ENCODE peak calls at places on chromosome 6, in six cellular contexts. One of them, this sample, is unnamed.
A peak's percentile ranks its signal among the peaks of the same experiment; 100 is the strongest.

GRCh38 chr6:133890941-133891813 is 2.3 kb downstream of the TCF21 start:
- DNase-seq in colonic mucosa: peak; percentile 25
- DNase-seq in cardiac muscle cell: peak; percentile 44
- DNase-seq in foreskin fibroblast: peak; percentile 57
- DNase-seq in HL-60: no peak
- DNase-seq in HFF-Myc: no peak
- DNase-seq in this sample: no peak

GRCh38 chr6:120056085-120056484 is 706.5 kb upstream of the MAN1A1 start:
- DNase-seq in colonic mucosa: no peak
- DNase-seq in cardiac muscle cell: no peak
- DNase-seq in foreskin fibroblast: no peak
- DNase-seq in HL-60: no peak
- DNase-seq in HFF-Myc: no peak
- DNase-seq in this sample: no peak

GRCh38 chr6:141808662-141809061 is 324.1 kb upstream of the GJE1 start:
- DNase-seq in colonic mucosa: no peak
- DNase-seq in cardiac muscle cell: no peak
- DNase-seq in foreskin fibroblast: no peak
- DNase-seq in HL-60: no peak
- DNase-seq in HFF-Myc: no peak
- DNase-seq in this sample: no peak

GRCh38 chr6:25314776-25315175 is 35.6 kb downstream of the CARMIL1 start:
- DNase-seq in colonic mucosa: no peak
- DNase-seq in cardiac muscle cell: no peak
- DNase-seq in foreskin fibroblast: no peak
- DNase-seq in HL-60: no peak
- DNase-seq in HFF-Myc: no peak
- DNase-seq in this sample: no peak

GRCh38 chr6:111468329-111469012 is 14.5 kb downstream of the REV3L start:
- DNase-seq in colonic mucosa: no peak
- DNase-seq in cardiac muscle cell: no peak
- DNase-seq in foreskin fibroblast: no peak
- DNase-seq in HL-60: no peak
- DNase-seq in HFF-Myc: no peak
- DNase-seq in this sample: no peak

GRCh38 chr6:34696189-34696738 is 303 bp downstream of the ILRUN start:
- DNase-seq in colonic mucosa: no peak
- DNase-seq in cardiac muscle cell: peak; percentile 70
- DNase-seq in foreskin fibroblast: peak; percentile 69
- DNase-seq in HL-60: no peak
- DNase-seq in HFF-Myc: no peak
- DNase-seq in this sample: no peak

GRCh38 chr6:148999921-149000589 is 253.2 kb downstream of the UST start:
- DNase-seq in colonic mucosa: peak; percentile 32
- DNase-seq in cardiac muscle cell: peak; percentile 37
- DNase-seq in foreskin fibroblast: peak; percentile 94
- DNase-seq in HL-60: peak; percentile 28
- DNase-seq in HFF-Myc: peak; percentile 55
- DNase-seq in this sample: no peak

GRCh38 chr6:109441069-109441816 is 719 bp downstream of the SMPD2 start:
- DNase-seq in colonic mucosa: peak; percentile 67
- DNase-seq in cardiac muscle cell: peak; percentile 70
- DNase-seq in foreskin fibroblast: peak; percentile 69
- DNase-seq in HL-60: peak; percentile 40
- DNase-seq in HFF-Myc: no peak
- DNase-seq in this sample: no peak

GRCh38 chr6:43947860-43948259 is 177.8 kb downstream of the VEGFA start:
- DNase-seq in colonic mucosa: no peak
- DNase-seq in cardiac muscle cell: no peak
- DNase-seq in foreskin fibroblast: no peak
- DNase-seq in HL-60: no peak
- DNase-seq in HFF-Myc: no peak
- DNase-seq in this sample: no peak

GRCh38 chr6:128275030-128275429 is 245.4 kb downstream of the PTPRK start:
- DNase-seq in colonic mucosa: no peak
- DNase-seq in cardiac muscle cell: no peak
- DNase-seq in foreskin fibroblast: peak; percentile 41
- DNase-seq in HL-60: no peak
- DNase-seq in HFF-Myc: no peak
- DNase-seq in this sample: no peak

GRCh38 chr6:89239338-89239737 is 22.2 kb upstream of the GABRR1 start:
- DNase-seq in colonic mucosa: no peak
- DNase-seq in cardiac muscle cell: no peak
- DNase-seq in foreskin fibroblast: no peak
- DNase-seq in HL-60: no peak
- DNase-seq in HFF-Myc: no peak
- DNase-seq in this sample: no peak

GRCh38 chr6:51531623-51532022 is 555.8 kb downstream of the PKHD1 start:
- DNase-seq in colonic mucosa: no peak
- DNase-seq in cardiac muscle cell: no peak
- DNase-seq in foreskin fibroblast: no peak
- DNase-seq in HL-60: no peak
- DNase-seq in HFF-Myc: no peak
- DNase-seq in this sample: no peak

GRCh38 chr6:158499601-158500000 is 60.3 kb upstream of the TMEM181 start:
- DNase-seq in colonic mucosa: no peak
- DNase-seq in cardiac muscle cell: no peak
- DNase-seq in foreskin fibroblast: no peak
- DNase-seq in HL-60: no peak
- DNase-seq in HFF-Myc: no peak
- DNase-seq in this sample: no peak

GRCh38 chr6:52640170-52640569 is 30.7 kb upstream of the TMEM14A start:
- DNase-seq in colonic mucosa: peak; percentile 25
- DNase-seq in cardiac muscle cell: no peak
- DNase-seq in foreskin fibroblast: peak; percentile 75
- DNase-seq in HL-60: no peak
- DNase-seq in HFF-Myc: no peak
- DNase-seq in this sample: no peak

GRCh38 chr6:4460595-4461475 is 315.4 kb upstream of the CDYL start:
- DNase-seq in colonic mucosa: no peak
- DNase-seq in cardiac muscle cell: no peak
- DNase-seq in foreskin fibroblast: peak; percentile 71
- DNase-seq in HL-60: no peak
- DNase-seq in HFF-Myc: peak; percentile 42
- DNase-seq in this sample: no peak

GRCh38 chr6:32972353-32973143 is 4.2 kb downstream of the BRD2 start:
- DNase-seq in colonic mucosa: no peak
- DNase-seq in cardiac muscle cell: peak; percentile 36
- DNase-seq in foreskin fibroblast: peak; percentile 25
- DNase-seq in HL-60: no peak
- DNase-seq in HFF-Myc: no peak
- DNase-seq in this sample: no peak

GRCh38 chr6:6351626-6352025 is 31.2 kb upstream of the F13A1 start:
- DNase-seq in colonic mucosa: no peak
- DNase-seq in cardiac muscle cell: peak; percentile 23
- DNase-seq in foreskin fibroblast: no peak
- DNase-seq in HL-60: no peak
- DNase-seq in HFF-Myc: no peak
- DNase-seq in this sample: no peak

GRCh38 chr6:160120087-160120486 is 1.5 kb upstream of the SLC22A1 start:
- DNase-seq in colonic mucosa: no peak
- DNase-seq in cardiac muscle cell: no peak
- DNase-seq in foreskin fibroblast: peak; percentile 47
- DNase-seq in HL-60: no peak
- DNase-seq in HFF-Myc: no peak
- DNase-seq in this sample: no peak

GRCh38 chr6:31005249-31006020 is 4.8 kb upstream of the MUC22 start:
- DNase-seq in colonic mucosa: no peak
- DNase-seq in cardiac muscle cell: no peak
- DNase-seq in foreskin fibroblast: no peak
- DNase-seq in HL-60: no peak
- DNase-seq in HFF-Myc: no peak
- DNase-seq in this sample: no peak

GRCh38 chr6:148716811-148717210 is 30.0 kb upstream of the UST start:
- DNase-seq in colonic mucosa: no peak
- DNase-seq in cardiac muscle cell: no peak
- DNase-seq in foreskin fibroblast: peak; percentile 35
- DNase-seq in HL-60: no peak
- DNase-seq in HFF-Myc: no peak
- DNase-seq in this sample: peak; percentile 23

GRCh38 chr6:71967436-71967835 is 81.1 kb downstream of the RIMS1 start:
- DNase-seq in colonic mucosa: no peak
- DNase-seq in cardiac muscle cell: no peak
- DNase-seq in foreskin fibroblast: no peak
- DNase-seq in HL-60: no peak
- DNase-seq in HFF-Myc: no peak
- DNase-seq in this sample: no peak

GRCh38 chr6:1472643-1473042 is 83.3 kb downstream of the FOXF2 start:
- DNase-seq in colonic mucosa: no peak
- DNase-seq in cardiac muscle cell: no peak
- DNase-seq in foreskin fibroblast: no peak
- DNase-seq in HL-60: no peak
- DNase-seq in HFF-Myc: no peak
- DNase-seq in this sample: no peak

GRCh38 chr6:44576132-44576601 is 188.7 kb downstream of the CDC5L start:
- DNase-seq in colonic mucosa: peak; percentile 4
- DNase-seq in cardiac muscle cell: no peak
- DNase-seq in foreskin fibroblast: peak; percentile 38
- DNase-seq in HL-60: no peak
- DNase-seq in HFF-Myc: no peak
- DNase-seq in this sample: peak; percentile 18

GRCh38 chr6:35719407-35719829 is 17.4 kb upstream of the ARMC12 start:
- DNase-seq in colonic mucosa: no peak
- DNase-seq in cardiac muscle cell: no peak
- DNase-seq in foreskin fibroblast: no peak
- DNase-seq in HL-60: no peak
- DNase-seq in HFF-Myc: no peak
- DNase-seq in this sample: no peak
- H3K4me3 ChIP-seq in colonic mucosa: no peak overlapping the region
- H3K4me3 ChIP-seq in cardiac muscle cell: no peak overlapping the region
- H3K4me3 ChIP-seq in foreskin fibroblast: no peak overlapping the region
- H3K4me3 ChIP-seq in HL-60: no peak overlapping the region
- H3K4me3 ChIP-seq in HFF-Myc: no peak overlapping the region
- H3K4me3 ChIP-seq in this sample: no peak overlapping the region

GRCh38 chr6:137951064-137951597 is 84.1 kb downstream of the TNFAIP3 start:
- DNase-seq in colonic mucosa: no peak
- DNase-seq in cardiac muscle cell: no peak
- DNase-seq in foreskin fibroblast: no peak
- DNase-seq in HL-60: no peak
- DNase-seq in HFF-Myc: no peak
- DNase-seq in this sample: no peak
- TF ChIP-seq CTCF in colonic mucosa: no peak
- TF ChIP-seq CTCF in cardiac muscle cell: no peak
- TF ChIP-seq CTCF in foreskin fibroblast: no peak
- TF ChIP-seq CTCF in HL-60: peak; percentile 23
- TF ChIP-seq CTCF in HFF-Myc: no peak
- TF ChIP-seq CTCF in this sample: no peak

GRCh38 chr6:37766717-37767116 is 52.8 kb upstream of the ZFAND3 start:
- DNase-seq in colonic mucosa: no peak
- DNase-seq in cardiac muscle cell: no peak
- DNase-seq in foreskin fibroblast: no peak
- DNase-seq in HL-60: no peak
- DNase-seq in HFF-Myc: no peak
- DNase-seq in this sample: no peak
- H3K4me3 ChIP-seq in colonic mucosa: no peak overlapping the region
- H3K4me3 ChIP-seq in cardiac muscle cell: no peak overlapping the region
- H3K4me3 ChIP-seq in foreskin fibroblast: no peak overlapping the region
- H3K4me3 ChIP-seq in HL-60: no peak overlapping the region
- H3K4me3 ChIP-seq in HFF-Myc: no peak overlapping the region
- H3K4me3 ChIP-seq in this sample: no peak overlapping the region

DNA sequence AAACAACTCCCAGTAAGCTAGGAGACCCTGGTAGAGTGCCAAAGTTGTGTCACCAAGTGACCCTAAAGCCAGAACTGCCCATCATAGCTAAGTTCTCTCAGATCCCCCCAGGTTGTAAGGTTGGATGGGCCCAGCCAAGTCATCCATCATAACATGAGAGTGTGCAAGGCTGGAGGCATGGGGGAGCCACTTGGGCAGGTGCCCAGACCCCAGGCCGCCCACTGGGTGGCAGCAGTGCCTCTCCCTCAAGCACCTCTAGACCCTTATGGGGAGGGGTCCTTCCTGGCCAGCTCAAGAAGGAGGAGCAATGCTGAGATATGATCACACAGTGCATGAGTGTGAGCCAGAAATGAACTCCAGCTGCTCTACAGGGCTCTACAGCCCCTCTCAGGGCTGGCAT is 154.5 kb downstream of the MYLK4 start:
- DNase-seq in colonic mucosa: no peak
- DNase-seq in cardiac muscle cell: peak; percentile 69
- DNase-seq in foreskin fibroblast: no peak
- DNase-seq in HL-60: no peak
- DNase-seq in HFF-Myc: no peak
- DNase-seq in this sample: no peak
- TF ChIP-seq CTCF in colonic mucosa: no peak
- TF ChIP-seq CTCF in cardiac muscle cell: peak; percentile 18
- TF ChIP-seq CTCF in foreskin fibroblast: no peak
- TF ChIP-seq CTCF in HL-60: no peak
- TF ChIP-seq CTCF in HFF-Myc: no peak
- TF ChIP-seq CTCF in this sample: no peak

GRCh38 chr6:151239603-151240035 is at the start of gene AKAP12:
- DNase-seq in colonic mucosa: peak; percentile 20
- DNase-seq in cardiac muscle cell: peak; percentile 65
- DNase-seq in foreskin fibroblast: peak; percentile 74
- DNase-seq in HL-60: no peak
- DNase-seq in HFF-Myc: no peak
- DNase-seq in this sample: no peak
- H3K4me3 ChIP-seq in colonic mucosa: peak within 1 kb of the TSS; percentile 47
- H3K4me3 ChIP-seq in cardiac muscle cell: peak within 1 kb of the TSS; percentile 89
- H3K4me3 ChIP-seq in foreskin fibroblast: peak within 1 kb of the TSS; percentile 83
- H3K4me3 ChIP-seq in HL-60: no peak within 1 kb of the TSS
- H3K4me3 ChIP-seq in HFF-Myc: peak within 1 kb of the TSS; percentile 65
- H3K4me3 ChIP-seq in this sample: peak within 1 kb of the TSS; percentile 49

This sample was measured in LNCaP clone FGC.